ENCODE peak calls at places on chromosome 10, in ten cellular contexts. Z is stimulated activated CD4-positive, alpha-beta T cell treated with anti-CD3 and anti-CD28 coated beads, Interleukin-1b, Interleukin-23, amount 100 ng/mL, for 48 hours; A is anterior cingulate cortex; Y is AG10803; C is type B pancreatic cell; T is left ventricle myocardium superior; V is endodermal cell; G is activated naive CD4-positive, alpha-beta T cell treated with Interleukin-2 at 50 U/mL for 16 hours; M is iPS-NIHi11; N is occipital lobe. I is an unnamed sample.

GRCh38 chr10:105759741-105760140 is 1118.7 kb downstream of the SORCS3 start:
- DNase-seq in Z (no peak), A (no peak), Y (no peak), C (no peak), T (no peak), V (no peak), G (no peak), M (no peak), N (no peak), I (no peak)

GRCh38 chr10:75417522-75417927 is 13.9 kb upstream of the LRMDA start:
- DNase-seq in Z (no peak), A (no peak), Y (no peak), C (no peak), T (no peak), V (peak; percentile 93), G (no peak), M (peak; percentile 55), N (no peak), I (no peak)

GRCh38 chr10:131012641-131012985 is 298.9 kb downstream of the TCERG1L start:
- DNase-seq in Z (no peak), A (no peak), Y (no peak), C (no peak), T (no peak), V (no peak), G (no peak), M (no peak), N (no peak), I (no peak)

GRCh38 chr10:11593612-11594011 is 17.8 kb downstream of the USP6NL start:
- DNase-seq in Z (no peak), A (no peak), Y (no peak), C (no peak), T (no peak), V (no peak), G (no peak), M (no peak), N (no peak), I (no peak)

GRCh38 chr10:3486346-3487065 is 298.5 kb downstream of the KLF6 start:
- DNase-seq in Z (no peak), A (no peak), Y (no peak), C (no peak), T (no peak), V (peak; percentile 92), G (no peak), M (peak; percentile 80), N (no peak), I (no peak)

GRCh38 chr10:21125471-21126228 is 228.5 kb upstream of the NEBL start:
- DNase-seq in Z (no peak), A (no peak), Y (no peak), C (no peak), T (no peak), V (no peak), G (no peak), M (no peak), N (no peak), I (no peak)

GRCh38 chr10:113104071-113104470 is 154.0 kb downstream of the TCF7L2 start:
- DNase-seq in Z (no peak), A (no peak), Y (peak; percentile 90), C (no peak), T (no peak), V (peak; percentile 40), G (no peak), M (no peak), N (no peak), I (no peak)

GRCh38 chr10:90847436-90847835 is 10.4 kb downstream of the HTR7 start:
- DNase-seq in Z (no peak), A (no peak), Y (peak; percentile 45), C (no peak), T (no peak), V (no peak), G (no peak), M (no peak), N (no peak), I (no peak)

GRCh38 chr10:124285587-124286527 is 132.9 kb downstream of the OAT start:
- DNase-seq in Z (no peak), A (no peak), Y (peak; percentile 26), C (no peak), T (no peak), V (peak; percentile 17), G (no peak), M (no peak), N (peak; percentile 22), I (no peak)

GRCh38 chr10:132627736-132628512 is 90.3 kb downstream of the INPP5A start:
- DNase-seq in Z (no peak), A (no peak), Y (peak; percentile 77), C (no peak), T (peak; percentile 68), V (no peak), G (no peak), M (no peak), N (no peak), I (no peak)